ENCODE peak calls at places on chromosome 18, in four cellular contexts. One of them, this sample, is unnamed.

GRCh38 chr18:48889981-48890735 is 60.6 kb downstream of the SMAD7 start:
- DNase-seq in K562: no peak
- DNase-seq in HL-60: no peak
- DNase-seq in GM12878: no peak
- DNase-seq in this sample: no peak

GRCh38 chr18:42644729-42645131 is 470.8 kb downstream of the RIT2 start:
- DNase-seq in K562: no peak
- DNase-seq in HL-60: no peak
- DNase-seq in GM12878: no peak
- DNase-seq in this sample: no peak

GRCh38 chr18:27430595-27430994 is 245.5 kb upstream of the CHST9 start:
- DNase-seq in K562: no peak
- DNase-seq in HL-60: no peak
- DNase-seq in GM12878: no peak
- DNase-seq in this sample: no peak

GRCh38 chr18:48668466-48669179 is 129.8 kb downstream of the CTIF start:
- DNase-seq in K562: no peak
- DNase-seq in HL-60: no peak
- DNase-seq in GM12878: no peak
- DNase-seq in this sample: no peak

GRCh38 chr18:71105078-71105819 is 816.4 kb downstream of the SOCS6 start:
- DNase-seq in K562: no peak
- DNase-seq in HL-60: no peak
- DNase-seq in GM12878: no peak
- DNase-seq in this sample: no peak

GRCh38 chr18:44896817-44897216 is 216.1 kb downstream of the SETBP1 start:
- DNase-seq in K562: no peak
- DNase-seq in HL-60: no peak
- DNase-seq in GM12878: no peak
- DNase-seq in this sample: no peak

GRCh38 chr18:31088532-31088931 is 13.7 kb downstream of the DSC2 start:
- DNase-seq in K562: no peak
- DNase-seq in HL-60: no peak
- DNase-seq in GM12878: no peak
- DNase-seq in this sample: no peak

GRCh38 chr18:48228301-48228715 is 180.9 kb downstream of the ZBTB7C start:
- DNase-seq in K562: no peak
- DNase-seq in HL-60: no peak
- DNase-seq in GM12878: no peak
- DNase-seq in this sample: no peak

GRCh38 chr18:49690307-49690706 is 123.0 kb downstream of the ACAA2 start:
- DNase-seq in K562: no peak
- DNase-seq in HL-60: no peak
- DNase-seq in GM12878: no peak
- DNase-seq in this sample: no peak

GRCh38 chr18:48740068-48740440 is 201.2 kb downstream of the CTIF start:
- DNase-seq in K562: no peak
- DNase-seq in HL-60: no peak
- DNase-seq in GM12878: no peak
- DNase-seq in this sample: no peak

GRCh38 chr18:79616651-79617518 is 62.7 kb upstream of the CTDP1 start:
- DNase-seq in K562: peak; percentile 15
- DNase-seq in HL-60: no peak
- DNase-seq in GM12878: no peak
- DNase-seq in this sample: no peak

GRCh38 chr18:70380915-70381896 is 92.4 kb downstream of the SOCS6 start:
- DNase-seq in K562: peak; percentile 61
- DNase-seq in HL-60: no peak
- DNase-seq in GM12878: no peak
- DNase-seq in this sample: peak; percentile 21

GRCh38 chr18:60350975-60351374 is 21.6 kb downstream of the MC4R start:
- DNase-seq in K562: no peak
- DNase-seq in HL-60: no peak
- DNase-seq in GM12878: no peak
- DNase-seq in this sample: no peak

GRCh38 chr18:60350150-60350549 is 22.4 kb downstream of the MC4R start:
- DNase-seq in K562: no peak
- DNase-seq in HL-60: no peak
- DNase-seq in GM12878: no peak
- DNase-seq in this sample: no peak

GRCh38 chr18:60347526-60348045 is 25.0 kb downstream of the MC4R start:
- DNase-seq in K562: no peak
- DNase-seq in HL-60: no peak
- DNase-seq in GM12878: no peak
- DNase-seq in this sample: no peak
- TF ChIP-seq SPI1 in K562: no peak
- TF ChIP-seq SPI1 in HL-60: no peak
- TF ChIP-seq SPI1 in GM12878: no peak
- TF ChIP-seq SPI1 in this sample: no peak

DNA sequence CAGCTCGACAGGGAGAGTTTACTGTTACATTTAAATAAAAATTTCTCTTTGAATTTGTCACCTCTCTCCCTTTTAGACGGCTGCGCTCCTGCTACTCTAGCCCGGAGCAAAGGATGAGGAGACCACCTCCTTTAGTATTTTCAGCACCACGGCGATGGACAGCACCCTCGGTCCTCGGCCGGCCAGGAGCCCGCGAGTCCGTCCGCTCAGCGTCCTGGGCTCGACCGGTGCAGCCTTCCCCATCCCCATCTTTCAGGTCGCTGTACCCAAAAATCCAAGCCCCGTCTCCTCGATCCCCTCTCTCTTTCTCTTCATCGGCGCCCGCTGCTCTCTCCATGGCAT is 831 bp downstream of the CELF4 start:
- DNase-seq in K562: peak; percentile 52
- DNase-seq in HL-60: no peak
- DNase-seq in GM12878: no peak
- DNase-seq in this sample: no peak
- TF ChIP-seq SPI1 in K562: no peak
- TF ChIP-seq SPI1 in HL-60: no peak
- TF ChIP-seq SPI1 in GM12878: no peak
- TF ChIP-seq SPI1 in this sample: no peak

GRCh38 chr18:75551071-75551470 is 123.6 kb upstream of the SMIM21 start:
- DNase-seq in K562: no peak
- DNase-seq in HL-60: no peak
- DNase-seq in GM12878: no peak
- DNase-seq in this sample: no peak
- TF ChIP-seq SPI1 in K562: no peak
- TF ChIP-seq SPI1 in HL-60: no peak
- TF ChIP-seq SPI1 in GM12878: no peak
- TF ChIP-seq SPI1 in this sample: no peak

DNA sequence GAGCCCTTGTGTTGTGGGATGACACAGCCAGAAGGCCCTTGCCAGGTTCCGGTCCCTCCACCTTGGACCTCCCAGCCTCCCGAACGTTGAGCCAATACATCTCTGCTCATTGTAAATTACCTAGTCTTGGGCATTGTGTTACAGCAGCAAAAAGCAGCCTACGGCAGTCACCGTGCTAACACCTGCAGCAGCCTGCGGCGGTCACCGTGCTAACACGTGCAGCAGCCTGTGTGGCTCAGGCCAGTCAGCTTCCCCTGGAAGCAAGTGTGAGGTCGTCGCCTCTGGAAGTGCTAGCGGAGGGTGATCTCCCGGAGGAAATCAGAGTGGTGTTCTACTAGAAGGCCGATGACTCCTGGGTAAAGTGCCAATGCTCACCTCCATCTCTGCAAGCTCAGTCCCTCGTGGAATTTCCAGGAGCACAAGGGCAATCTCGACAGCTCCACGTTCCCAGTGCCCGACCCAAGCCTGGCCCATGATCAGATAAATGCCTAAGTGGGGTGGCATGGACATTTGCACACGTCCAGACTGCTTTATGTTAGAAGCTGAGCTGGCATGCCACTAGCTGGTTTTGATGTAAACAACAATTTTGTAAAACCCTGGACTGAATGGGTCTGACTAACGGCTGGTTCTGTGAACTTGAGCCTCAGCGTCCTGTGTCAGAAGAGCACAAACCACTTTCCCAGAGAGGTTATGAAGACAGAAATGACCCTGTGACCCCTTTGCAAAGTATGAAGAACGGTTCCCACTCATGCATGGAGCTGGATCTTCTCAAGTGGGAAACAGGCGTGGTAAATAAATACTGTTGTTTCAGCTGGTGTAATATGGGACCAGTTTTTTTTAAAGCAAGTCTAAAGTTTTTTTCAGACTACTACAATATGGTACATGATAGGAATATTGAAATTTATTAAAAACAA is 11.4 kb upstream of the CNDP1 start:
- DNase-seq in K562: no peak
- DNase-seq in HL-60: no peak
- DNase-seq in GM12878: no peak
- DNase-seq in this sample: no peak
- TF ChIP-seq SPI1 in K562: no peak
- TF ChIP-seq SPI1 in HL-60: no peak
- TF ChIP-seq SPI1 in GM12878: no peak
- TF ChIP-seq SPI1 in this sample: no peak

GRCh38 chr18:7642491-7642890 is 75.4 kb downstream of the PTPRM start:
- DNase-seq in K562: no peak
- DNase-seq in HL-60: no peak
- DNase-seq in GM12878: no peak
- DNase-seq in this sample: no peak
- TF ChIP-seq SPI1 in K562: peak; percentile 30
- TF ChIP-seq SPI1 in HL-60: peak; percentile 46
- TF ChIP-seq SPI1 in GM12878: peak; percentile 10
- TF ChIP-seq SPI1 in this sample: no peak

GRCh38 chr18:74820160-74820780 is 222.6 kb downstream of the ZNF407 start:
- DNase-seq in K562: no peak
- DNase-seq in HL-60: no peak
- DNase-seq in GM12878: no peak
- DNase-seq in this sample: no peak

GRCh38 chr18:74818776-74819175 is 221.1 kb downstream of the ZNF407 start:
- DNase-seq in K562: no peak
- DNase-seq in HL-60: no peak
- DNase-seq in GM12878: no peak
- DNase-seq in this sample: no peak

GRCh38 chr18:74817576-74817975 is 219.9 kb downstream of the ZNF407 start:
- DNase-seq in K562: no peak
- DNase-seq in HL-60: no peak
- DNase-seq in GM12878: no peak
- DNase-seq in this sample: no peak

GRCh38 chr18:74825460-74825859 is 227.8 kb downstream of the ZNF407 start:
- DNase-seq in K562: no peak
- DNase-seq in HL-60: no peak
- DNase-seq in GM12878: no peak
- DNase-seq in this sample: no peak

DNA sequence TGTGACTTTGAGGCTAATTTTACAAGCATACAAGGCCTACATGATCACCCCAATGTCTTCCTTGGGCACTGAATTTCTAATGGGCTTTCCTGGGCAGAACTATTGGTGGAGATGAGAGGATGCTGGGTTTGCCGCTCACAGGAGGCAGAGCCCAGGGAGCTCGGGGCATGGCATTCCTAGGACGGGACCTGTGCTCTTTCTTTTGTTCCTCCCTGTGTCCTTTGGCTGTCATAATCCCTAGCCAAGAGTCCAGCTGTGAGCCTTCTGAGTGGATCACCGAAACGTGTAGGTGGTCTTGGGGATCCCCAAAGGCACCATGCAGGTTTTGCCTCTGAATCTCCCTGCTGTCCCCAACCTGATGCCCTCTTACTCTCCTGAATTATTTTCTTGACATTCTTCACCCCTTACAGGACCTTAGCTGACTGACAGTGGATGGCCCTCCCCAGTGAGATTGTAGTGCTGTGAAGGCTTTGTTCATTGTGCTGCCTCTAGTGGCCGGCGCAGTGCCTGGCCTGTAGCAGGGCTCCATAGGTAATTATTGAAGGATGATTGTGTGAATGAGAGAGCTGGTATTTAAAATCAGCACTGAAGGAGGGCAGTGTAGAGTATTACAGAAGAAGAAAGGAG is 221.9 kb downstream of the ZNF407 start:
- DNase-seq in K562: no peak
- DNase-seq in HL-60: no peak
- DNase-seq in GM12878: no peak
- DNase-seq in this sample: no peak
- TF ChIP-seq SPI1 in K562: no peak
- TF ChIP-seq SPI1 in HL-60: no peak
- TF ChIP-seq SPI1 in GM12878: no peak
- TF ChIP-seq SPI1 in this sample: no peak

DNA sequence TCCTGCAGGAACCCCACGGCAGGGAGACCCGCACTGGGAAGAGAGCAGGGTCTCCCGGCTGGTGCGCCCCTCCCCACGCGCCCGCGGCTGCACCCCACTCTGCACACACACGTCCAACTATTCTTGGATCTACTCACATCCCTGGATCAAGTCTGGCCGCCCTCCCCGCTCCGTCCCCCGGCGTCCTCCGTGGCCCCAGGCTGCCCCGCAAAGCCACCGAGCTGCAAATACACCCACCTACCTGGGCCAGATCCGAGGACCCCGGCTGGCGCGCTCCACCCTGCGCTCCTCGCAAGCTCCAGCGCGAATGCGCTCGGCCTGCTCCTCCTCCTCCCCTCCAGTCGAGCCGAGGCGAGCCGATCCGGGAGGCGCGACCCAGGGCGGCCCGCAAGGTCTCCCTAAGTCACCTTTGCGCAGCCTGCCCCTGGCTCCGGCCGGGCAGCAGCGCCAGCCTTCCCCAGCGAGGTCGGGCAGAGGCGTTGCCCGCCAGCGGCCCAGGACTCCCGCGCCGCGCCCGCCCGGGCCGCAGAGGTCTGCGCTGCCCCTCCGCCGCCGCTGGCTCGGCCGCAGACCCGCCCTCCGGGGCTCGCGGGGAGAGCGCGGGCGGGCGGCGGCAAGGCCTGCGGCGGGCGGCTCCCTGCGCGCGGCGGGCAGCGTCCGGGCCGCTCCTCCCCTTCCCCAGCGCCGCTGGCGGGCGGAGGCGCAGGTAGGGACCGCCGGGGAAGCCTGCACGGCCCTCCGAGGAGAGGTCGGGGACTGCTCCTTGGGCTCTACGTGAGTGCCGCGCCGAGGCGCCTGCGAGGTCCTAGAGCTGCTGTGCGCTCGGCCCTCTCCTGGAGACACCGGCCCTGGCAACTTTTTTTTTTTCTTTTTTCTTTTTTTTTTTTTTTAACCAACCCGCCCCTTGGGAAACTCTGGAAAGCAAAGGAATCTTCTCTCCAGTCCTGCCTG is 126.0 kb downstream of the OSBPL1A start:
- DNase-seq in K562: no peak
- DNase-seq in HL-60: no peak
- DNase-seq in GM12878: no peak
- DNase-seq in this sample: peak; percentile 44
- TF ChIP-seq SPI1 in K562: no peak
- TF ChIP-seq SPI1 in HL-60: no peak
- TF ChIP-seq SPI1 in GM12878: no peak
- TF ChIP-seq SPI1 in this sample: no peak

DNA sequence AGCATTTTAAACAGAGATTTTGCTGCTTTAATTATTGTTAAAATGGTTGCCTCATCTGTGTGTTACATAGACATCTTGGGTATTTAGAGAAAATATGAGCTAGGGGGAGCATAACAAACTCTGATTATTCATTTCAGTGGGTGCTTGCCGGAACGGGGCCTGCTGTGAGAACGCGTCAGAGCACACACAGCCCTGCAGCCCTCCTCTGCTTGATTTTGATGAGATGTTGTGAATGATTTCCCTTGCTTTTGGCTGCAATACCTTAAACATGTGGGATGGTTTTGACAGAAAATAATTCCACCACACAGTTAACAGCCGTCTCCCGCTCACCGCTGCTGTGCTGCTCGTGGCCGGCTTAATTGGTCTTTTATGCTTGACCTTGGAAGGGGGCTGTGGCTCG is 50.0 kb upstream of the TXNDC2 start:
- DNase-seq in K562: no peak
- DNase-seq in HL-60: no peak
- DNase-seq in GM12878: no peak
- DNase-seq in this sample: no peak
- TF ChIP-seq SPI1 in K562: no peak
- TF ChIP-seq SPI1 in HL-60: no peak
- TF ChIP-seq SPI1 in GM12878: no peak
- TF ChIP-seq SPI1 in this sample: no peak